ENCODE peak calls at places on chromosomes 3 and 15, in nine cellular contexts. One of them, this sample, is unnamed.

GRCh38 chr15:39140060-39140604 is 440.7 kb upstream of the THBS1 start:
- DNase-seq in cardiac fibroblast: peak
- DNase-seq in uterus: no peak
- DNase-seq in GM10248: no peak
- DNase-seq in fibroblast of mammary gland: peak
- DNase-seq in AG04450: peak
- DNase-seq in endothelial cell: peak
- DNase-seq in A549: peak
- DNase-seq in transverse colon: no peak
- DNase-seq in this sample: peak

GRCh38 chr15:68561146-68561545 is 17.6 kb upstream of the CORO2B start:
- DNase-seq in AG04450: no peak
- DNase-seq in transverse colon: no peak
- DNase-seq in GM10248: no peak
- DNase-seq in cardiac fibroblast: no peak
- DNase-seq in endothelial cell: no peak
- DNase-seq in uterus: peak
- DNase-seq in fibroblast of mammary gland: no peak
- DNase-seq in A549: no peak
- DNase-seq in this sample: no peak

GRCh38 chr15:67680645-67681044 is 138.1 kb downstream of the MAP2K5 start:
- DNase-seq in cardiac fibroblast: peak
- DNase-seq in A549: peak
- DNase-seq in transverse colon: no peak
- DNase-seq in AG04450: no peak
- DNase-seq in uterus: no peak
- DNase-seq in fibroblast of mammary gland: peak
- DNase-seq in endothelial cell: no peak
- DNase-seq in GM10248: no peak
- DNase-seq in this sample: no peak

GRCh38 chr3:59498995-59499394 is 449.2 kb upstream of the CFAP20DC start:
- DNase-seq in A549: no peak
- DNase-seq in cardiac fibroblast: no peak
- DNase-seq in AG04450: no peak
- DNase-seq in uterus: no peak
- DNase-seq in GM10248: no peak
- DNase-seq in transverse colon: no peak
- DNase-seq in endothelial cell: no peak
- DNase-seq in fibroblast of mammary gland: no peak
- DNase-seq in this sample: no peak

GRCh38 chr3:124213641-124214040 is 221.7 kb upstream of the ROPN1 start:
- DNase-seq in fibroblast of mammary gland: no peak
- DNase-seq in transverse colon: no peak
- DNase-seq in endothelial cell: no peak
- DNase-seq in cardiac fibroblast: no peak
- DNase-seq in A549: no peak
- DNase-seq in uterus: no peak
- DNase-seq in GM10248: no peak
- DNase-seq in AG04450: no peak
- DNase-seq in this sample: no peak

GRCh38 chr3:193665370-193665989 is 72.5 kb downstream of the OPA1 start:
- DNase-seq in endothelial cell: no peak
- DNase-seq in transverse colon: no peak
- DNase-seq in GM10248: no peak
- DNase-seq in A549: peak
- DNase-seq in AG04450: peak
- DNase-seq in uterus: no peak
- DNase-seq in fibroblast of mammary gland: peak
- DNase-seq in cardiac fibroblast: peak
- DNase-seq in this sample: peak

GRCh38 chr3:5442106-5442785 is 254.7 kb downstream of the EDEM1 start:
- DNase-seq in uterus: no peak
- DNase-seq in GM10248: no peak
- DNase-seq in A549: peak
- DNase-seq in transverse colon: no peak
- DNase-seq in cardiac fibroblast: no peak
- DNase-seq in AG04450: no peak
- DNase-seq in endothelial cell: no peak
- DNase-seq in fibroblast of mammary gland: no peak
- DNase-seq in this sample: no peak

GRCh38 chr3:8416965-8417364 is 84.7 kb upstream of the LMCD1 start:
- DNase-seq in A549: peak
- DNase-seq in GM10248: no peak
- DNase-seq in transverse colon: peak
- DNase-seq in fibroblast of mammary gland: peak
- DNase-seq in cardiac fibroblast: peak
- DNase-seq in uterus: peak
- DNase-seq in AG04450: no peak
- DNase-seq in endothelial cell: no peak
- DNase-seq in this sample: no peak

GRCh38 chr15:57639306-57639705 is 47.6 kb downstream of the MYZAP start:
- DNase-seq in transverse colon: no peak
- DNase-seq in cardiac fibroblast: no peak
- DNase-seq in endothelial cell: no peak
- DNase-seq in A549: no peak
- DNase-seq in uterus: no peak
- DNase-seq in GM10248: no peak
- DNase-seq in AG04450: no peak
- DNase-seq in fibroblast of mammary gland: no peak
- DNase-seq in this sample: no peak

DNA sequence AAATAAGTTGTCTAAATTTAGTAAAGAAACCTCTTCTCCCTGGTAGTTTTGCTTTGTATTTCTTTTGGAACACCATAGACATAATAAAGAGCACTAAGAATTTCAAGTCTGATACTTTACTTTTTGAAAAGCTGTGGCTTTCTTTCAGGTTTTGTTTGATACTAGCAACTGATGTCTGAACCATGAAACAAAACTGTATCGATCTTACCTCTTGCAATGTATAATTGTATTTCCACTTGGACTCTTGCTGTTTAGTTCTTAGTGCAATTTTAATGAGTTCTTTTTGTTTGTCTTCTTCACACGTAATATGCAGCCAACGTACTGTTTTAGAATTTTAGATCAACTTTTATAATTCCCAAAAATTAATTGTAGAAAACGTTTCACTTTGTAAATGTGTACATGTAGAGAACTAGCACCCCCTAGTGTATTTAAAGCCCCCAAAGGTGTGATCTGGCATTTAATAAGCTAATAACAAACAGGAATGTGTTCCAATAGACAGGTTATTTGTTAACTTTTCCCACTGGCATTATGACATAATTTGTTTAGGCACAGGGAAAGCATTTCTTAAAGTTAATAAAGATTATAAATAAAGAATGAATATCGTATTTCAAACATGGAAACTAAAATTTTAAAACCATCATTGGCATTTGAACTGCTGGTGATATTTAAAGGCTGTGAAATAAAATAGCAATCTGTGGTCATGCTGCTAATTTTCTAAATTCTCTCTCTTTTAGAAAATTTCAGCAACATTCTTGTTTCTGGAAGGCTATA is 289.1 kb upstream of the DNAJC19 start:
- DNase-seq in fibroblast of mammary gland: no peak
- DNase-seq in AG04450: no peak
- DNase-seq in GM10248: peak
- DNase-seq in A549: no peak
- DNase-seq in endothelial cell: no peak
- DNase-seq in uterus: no peak
- DNase-seq in transverse colon: no peak
- DNase-seq in cardiac fibroblast: peak
- DNase-seq in this sample: no peak
- TF ChIP-seq CTCF in fibroblast of mammary gland: peak
- TF ChIP-seq CTCF in AG04450: peak
- TF ChIP-seq CTCF in GM10248: peak
- TF ChIP-seq CTCF in A549: no peak
- TF ChIP-seq CTCF in endothelial cell: no peak
- TF ChIP-seq CTCF in uterus: no peak
- TF ChIP-seq CTCF in transverse colon: peak
- TF ChIP-seq CTCF in cardiac fibroblast: no peak
- TF ChIP-seq CTCF in this sample: no peak

DNA sequence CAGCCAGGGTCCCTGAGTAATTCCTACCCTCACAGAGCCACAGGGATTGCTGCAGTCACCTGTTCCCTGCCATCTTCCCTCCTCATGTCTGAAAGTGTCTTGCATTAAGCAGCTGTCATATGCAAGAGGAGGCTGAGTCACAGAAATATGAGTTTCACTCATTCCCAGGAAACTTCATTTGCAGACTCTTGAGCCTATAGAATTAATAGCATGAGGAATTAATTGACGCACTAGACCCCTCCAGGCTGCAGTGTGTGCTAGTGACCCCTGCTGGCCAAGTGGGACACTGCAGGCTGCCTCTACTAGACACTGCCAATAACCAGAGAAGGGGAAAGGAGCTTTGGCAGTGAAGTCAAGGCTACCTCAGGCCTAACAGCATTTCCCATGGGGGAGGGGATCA is 50.6 kb upstream of the SLC6A1 start:
- DNase-seq in endothelial cell: peak
- DNase-seq in uterus: no peak
- DNase-seq in cardiac fibroblast: peak
- DNase-seq in transverse colon: no peak
- DNase-seq in A549: no peak
- DNase-seq in fibroblast of mammary gland: peak
- DNase-seq in GM10248: no peak
- DNase-seq in AG04450: no peak
- DNase-seq in this sample: peak
- TF ChIP-seq CTCF in endothelial cell: peak
- TF ChIP-seq CTCF in uterus: no peak
- TF ChIP-seq CTCF in cardiac fibroblast: peak
- TF ChIP-seq CTCF in transverse colon: peak
- TF ChIP-seq CTCF in A549: peak
- TF ChIP-seq CTCF in fibroblast of mammary gland: peak
- TF ChIP-seq CTCF in GM10248: peak
- TF ChIP-seq CTCF in AG04450: peak
- TF ChIP-seq CTCF in this sample: peak

GRCh38 chr3:196486263-196486662 is 17.3 kb downstream of the RNF168 start:
- DNase-seq in transverse colon: no peak
- DNase-seq in GM10248: no peak
- DNase-seq in A549: no peak
- DNase-seq in AG04450: no peak
- DNase-seq in cardiac fibroblast: peak
- DNase-seq in endothelial cell: peak
- DNase-seq in uterus: no peak
- DNase-seq in fibroblast of mammary gland: peak
- DNase-seq in this sample: no peak
- TF ChIP-seq CTCF in transverse colon: no peak
- TF ChIP-seq CTCF in GM10248: peak
- TF ChIP-seq CTCF in A549: peak
- TF ChIP-seq CTCF in AG04450: peak
- TF ChIP-seq CTCF in cardiac fibroblast: peak
- TF ChIP-seq CTCF in endothelial cell: no peak
- TF ChIP-seq CTCF in uterus: no peak
- TF ChIP-seq CTCF in fibroblast of mammary gland: peak
- TF ChIP-seq CTCF in this sample: peak

DNA sequence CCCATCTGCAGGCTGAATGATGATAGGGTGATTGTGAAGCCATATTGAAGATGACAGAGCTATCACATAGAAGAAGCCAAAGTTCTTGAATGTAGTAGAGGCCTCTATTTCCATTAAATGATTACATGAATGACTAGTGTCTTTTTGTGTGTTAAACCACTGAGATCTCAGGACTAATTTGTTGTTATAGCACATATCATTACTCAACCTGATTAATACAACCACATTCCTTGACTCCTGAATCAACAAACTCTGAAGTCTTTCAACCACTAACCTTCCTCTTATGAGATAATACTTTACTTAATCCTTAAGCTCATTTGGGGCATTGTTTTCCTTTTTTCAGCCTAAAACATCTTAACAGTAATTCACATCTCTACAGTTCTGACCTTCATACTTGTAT is 564.5 kb upstream of the ADAMTS9 start:
- DNase-seq in AG04450: no peak
- DNase-seq in uterus: no peak
- DNase-seq in A549: no peak
- DNase-seq in transverse colon: no peak
- DNase-seq in fibroblast of mammary gland: no peak
- DNase-seq in cardiac fibroblast: no peak
- DNase-seq in GM10248: no peak
- DNase-seq in endothelial cell: no peak
- DNase-seq in this sample: no peak
- TF ChIP-seq CTCF in AG04450: no peak
- TF ChIP-seq CTCF in uterus: no peak
- TF ChIP-seq CTCF in A549: no peak
- TF ChIP-seq CTCF in transverse colon: no peak
- TF ChIP-seq CTCF in fibroblast of mammary gland: no peak
- TF ChIP-seq CTCF in cardiac fibroblast: no peak
- TF ChIP-seq CTCF in GM10248: no peak
- TF ChIP-seq CTCF in endothelial cell: no peak
- TF ChIP-seq CTCF in this sample: no peak

GRCh38 chr3:23865595-23866396 is 51.0 kb downstream of the NKIRAS1 start:
- DNase-seq in GM10248: peak
- DNase-seq in fibroblast of mammary gland: peak
- DNase-seq in cardiac fibroblast: peak
- DNase-seq in endothelial cell: peak
- DNase-seq in A549: peak
- DNase-seq in uterus: no peak
- DNase-seq in AG04450: no peak
- DNase-seq in transverse colon: peak
- DNase-seq in this sample: peak

GRCh38 chr3:23863060-23863459 is 53.7 kb downstream of the NKIRAS1 start:
- DNase-seq in fibroblast of mammary gland: no peak
- DNase-seq in uterus: no peak
- DNase-seq in A549: no peak
- DNase-seq in AG04450: no peak
- DNase-seq in transverse colon: no peak
- DNase-seq in cardiac fibroblast: peak
- DNase-seq in endothelial cell: no peak
- DNase-seq in GM10248: no peak
- DNase-seq in this sample: peak

GRCh38 chr3:23872330-23872729 is 44.5 kb downstream of the NKIRAS1 start:
- DNase-seq in cardiac fibroblast: no peak
- DNase-seq in transverse colon: no peak
- DNase-seq in uterus: no peak
- DNase-seq in endothelial cell: no peak
- DNase-seq in A549: no peak
- DNase-seq in AG04450: no peak
- DNase-seq in fibroblast of mammary gland: no peak
- DNase-seq in GM10248: no peak
- DNase-seq in this sample: no peak

GRCh38 chr3:23864954-23865353 is 51.8 kb downstream of the NKIRAS1 start:
- DNase-seq in GM10248: no peak
- DNase-seq in endothelial cell: no peak
- DNase-seq in transverse colon: no peak
- DNase-seq in cardiac fibroblast: no peak
- DNase-seq in fibroblast of mammary gland: no peak
- DNase-seq in AG04450: no peak
- DNase-seq in uterus: no peak
- DNase-seq in A549: no peak
- DNase-seq in this sample: no peak

GRCh38 chr3:23867400-23867799 is 49.4 kb downstream of the NKIRAS1 start:
- DNase-seq in uterus: no peak
- DNase-seq in GM10248: no peak
- DNase-seq in cardiac fibroblast: no peak
- DNase-seq in fibroblast of mammary gland: no peak
- DNase-seq in endothelial cell: no peak
- DNase-seq in A549: no peak
- DNase-seq in transverse colon: no peak
- DNase-seq in AG04450: no peak
- DNase-seq in this sample: no peak
- TF ChIP-seq CTCF in uterus: no peak
- TF ChIP-seq CTCF in GM10248: peak
- TF ChIP-seq CTCF in cardiac fibroblast: no peak
- TF ChIP-seq CTCF in fibroblast of mammary gland: peak
- TF ChIP-seq CTCF in endothelial cell: no peak
- TF ChIP-seq CTCF in A549: peak
- TF ChIP-seq CTCF in transverse colon: no peak
- TF ChIP-seq CTCF in AG04450: no peak
- TF ChIP-seq CTCF in this sample: peak

GRCh38 chr15:44550256-44550655 is 13.3 kb downstream of the EIF3J start:
- DNase-seq in transverse colon: no peak
- DNase-seq in fibroblast of mammary gland: peak
- DNase-seq in GM10248: no peak
- DNase-seq in uterus: no peak
- DNase-seq in cardiac fibroblast: peak
- DNase-seq in endothelial cell: no peak
- DNase-seq in A549: peak
- DNase-seq in AG04450: no peak
- DNase-seq in this sample: peak
- TF ChIP-seq CTCF in transverse colon: peak
- TF ChIP-seq CTCF in fibroblast of mammary gland: peak
- TF ChIP-seq CTCF in GM10248: no peak
- TF ChIP-seq CTCF in uterus: no peak
- TF ChIP-seq CTCF in cardiac fibroblast: peak
- TF ChIP-seq CTCF in endothelial cell: peak
- TF ChIP-seq CTCF in A549: peak
- TF ChIP-seq CTCF in AG04450: peak
- TF ChIP-seq CTCF in this sample: peak